ENCODE peak calls at places on chromosomes 16 and 17, in eight cellular contexts. C, W, E, N, L, O, S and J are unnamed samples.

GRCh38 chr17:27384261-27384701 is 72.0 kb upstream of the KSR1 start:
- DNase-seq in C (peak; percentile 97), O (peak; percentile 55), L (no peak), S (no peak), E (no peak), W (peak; percentile 67), N (peak; percentile 97), J (peak; percentile 94)

GRCh38 chr16:86833136-86833535 is 254.8 kb downstream of the FOXL1 start:
- DNase-seq in L (no peak), E (no peak), C (no peak), S (no peak), O (no peak), N (peak; percentile 10), W (no peak), J (no peak)

GRCh38 chr16:1614226-1615102 is 2.3 kb downstream of the CRAMP1 start:
- DNase-seq in O (no peak), N (peak; percentile 19), L (no peak), C (no peak), W (no peak), E (peak; percentile 28), S (peak; percentile 75), J (peak; percentile 12)

GRCh38 chr16:70687172-70687531 is 1.3 kb upstream of the MTSS2 start:
- DNase-seq in C (no peak), E (peak; percentile 55), L (no peak), O (no peak), S (no peak), N (no peak), W (no peak), J (no peak)

GRCh38 chr16:50058091-50058771 is 7.5 kb upstream of the HEATR3 start:
- DNase-seq in E (no peak), S (no peak), C (no peak), W (no peak), O (no peak), L (no peak), N (no peak), J (no peak)

GRCh38 chr16:49596119-49596518 is 222.5 kb downstream of the C16orf78 start:
- DNase-seq in L (no peak), E (no peak), C (no peak), N (peak; percentile 14), S (no peak), O (no peak), W (no peak), J (no peak)

GRCh38 chr16:11089504-11090124 is 145.2 kb downstream of the CLEC16A start:
- DNase-seq in N (peak; percentile 45), S (no peak), C (no peak), L (peak; percentile 67), W (no peak), E (no peak), O (no peak), J (no peak)

GRCh38 chr17:296906-297690 is 55.5 kb downstream of the RPH3AL start:
- DNase-seq in W (no peak), O (no peak), N (no peak), E (no peak), S (no peak), C (no peak), L (peak; percentile 24), J (no peak)

GRCh38 chr17:59491353-59492090 is 73.9 kb upstream of the DHX40 start:
- DNase-seq in N (no peak), C (no peak), L (no peak), W (no peak), S (no peak), E (no peak), O (no peak), J (no peak)

GRCh38 chr17:28086519-28086918 is 44.0 kb downstream of the NLK start:
- DNase-seq in S (no peak), L (no peak), N (no peak), O (no peak), W (no peak), C (peak; percentile 63), E (no peak), J (peak; percentile 68)

GRCh38 chr16:4846503-4846900 is 586 bp downstream of the GLYR1 start:
- DNase-seq in L (peak; percentile 73), S (no peak), W (peak; percentile 47), C (peak; percentile 68), E (peak; percentile 54), N (peak; percentile 49), O (peak; percentile 29), J (peak; percentile 18)

GRCh38 chr17:60079401-60079861 is 710 bp upstream of the HEATR6 start:
- DNase-seq in C (no peak), E (peak; percentile 21), O (no peak), W (no peak), S (no peak), L (no peak), N (peak; percentile 54), J (peak; percentile 58)

GRCh38 chr17:63512388-63512787 is 10.8 kb upstream of the KCNH6 start:
- DNase-seq in E (no peak), O (no peak), S (no peak), W (no peak), L (no peak), N (no peak), C (no peak), J (no peak)

GRCh38 chr16:46555981-46556380 is 65.2 kb downstream of the SHCBP1 start:
- DNase-seq in S (no peak), W (no peak), C (peak; percentile 11), L (no peak), N (no peak), E (no peak), O (no peak), J (peak; percentile 44)

GRCh38 chr16:85556456-85557082 is 56.6 kb upstream of the GSE1 start:
- DNase-seq in S (peak; percentile 66), L (peak; percentile 80), C (no peak), W (no peak), E (no peak), N (no peak), O (no peak), J (peak; percentile 29)

GRCh38 chr17:44269118-44269794 is 1.3 kb upstream of the SLC4A1 start:
- DNase-seq in S (no peak), E (peak; percentile 63), O (no peak), C (no peak), N (no peak), L (no peak), W (no peak), J (no peak)

GRCh38 chr17:57954421-57955182 is 610 bp downstream of the CUEDC1 start:
- DNase-seq in S (peak; percentile 96), N (peak; percentile 88), C (no peak), O (peak; percentile 61), E (peak; percentile 73), W (no peak), L (peak; percentile 72), J (peak; percentile 76)

GRCh38 chr17:9115446-9116265 is 94.3 kb downstream of the NTN1 start:
- DNase-seq in N (peak; percentile 46), S (no peak), O (peak; percentile 6), C (peak; percentile 32), E (no peak), L (no peak), W (peak; percentile 5), J (no peak)

GRCh38 chr17:42818379-42818778 is 5.7 kb downstream of the BECN1 start:
- DNase-seq in N (no peak), L (no peak), W (no peak), O (no peak), C (no peak), E (no peak), S (no peak), J (no peak)

GRCh38 chr16:3004781-3005284 is 7.9 kb upstream of the CLDN9 start:
- DNase-seq in N (no peak), L (no peak), E (peak; percentile 42), S (no peak), C (no peak), O (no peak), W (no peak), J (peak; percentile 38)

GRCh38 chr17:27295945-27296344 is 2.0 kb downstream of the WSB1 start:
- DNase-seq in E (no peak), N (no peak), C (no peak), L (no peak), W (no peak), O (no peak), S (no peak), J (peak; percentile 9)

GRCh38 chr17:1779571-1780074 is 17.8 kb downstream of the SERPINF1 start:
- DNase-seq in N (peak; percentile 96), O (no peak), E (no peak), S (no peak), L (peak; percentile 71), W (no peak), C (peak; percentile 83), J (peak; percentile 77)

GRCh38 chr16:29844575-29845331 is 18.3 kb downstream of the CDIPT start:
- DNase-seq in E (no peak), C (no peak), W (no peak), L (peak; percentile 73), S (no peak), N (peak; percentile 58), O (no peak), J (no peak)

GRCh38 chr17:15340966-15341365 is 431 bp downstream of the TEKT3 start:
- DNase-seq in E (peak; percentile 11), C (no peak), S (no peak), L (no peak), N (no peak), O (peak; percentile 6), W (no peak), J (no peak)

GRCh38 chr16:21599994-21600773 is 807 bp downstream of the METTL9 start:
- DNase-seq in L (peak; percentile 59), C (peak; percentile 68), S (peak; percentile 26), W (no peak), E (no peak), O (no peak), N (peak; percentile 22), J (peak; percentile 34)

GRCh38 chr16:7509919-7510705 is 177.5 kb downstream of the RBFOX1 start:
- DNase-seq in O (no peak), W (no peak), C (no peak), E (no peak), S (no peak), L (no peak), N (no peak), J (no peak)

GRCh38 chr17:7842950-7843535 is 9.0 kb downstream of the KDM6B start:
- DNase-seq in L (peak; percentile 88), C (peak; percentile 94), E (no peak), O (no peak), N (peak; percentile 85), S (no peak), W (peak; percentile 71), J (no peak)

GRCh38 chr17:79049821-79050220 is 24.8 kb upstream of the ENGASE start:
- DNase-seq in O (no peak), C (no peak), L (no peak), N (no peak), E (no peak), W (no peak), S (no peak), J (no peak)

GRCh38 chr16:66543541-66543940 is 6.4 kb downstream of the TK2 start:
- DNase-seq in E (no peak), S (no peak), W (no peak), N (no peak), L (no peak), C (no peak), O (no peak), J (no peak)

GRCh38 chr16:57377080-57377841 is 5.0 kb downstream of the CX3CL1 start:
- DNase-seq in N (no peak), O (no peak), C (peak; percentile 60), E (no peak), L (no peak), S (no peak), W (no peak), J (peak; percentile 73)

GRCh38 chr16:71746442-71747046 is 22.0 kb upstream of the PHLPP2 start:
- DNase-seq in S (peak; percentile 48), C (peak; percentile 44), E (no peak), N (peak; percentile 42), O (peak; percentile 53), W (no peak), L (no peak), J (peak; percentile 57)

GRCh38 chr17:43383826-43384475 is 14.8 kb upstream of the ARL4D start:
- DNase-seq in O (no peak), E (no peak), W (no peak), N (no peak), S (no peak), L (no peak), C (no peak), J (no peak)

GRCh38 chr17:10156579-10157488 is 41.6 kb downstream of the GAS7 start:
- DNase-seq in S (no peak), N (no peak), L (peak; percentile 84), C (no peak), O (peak; percentile 14), W (peak; percentile 66), E (no peak), J (no peak)

GRCh38 chr16:30658731-30659506 is 688 bp downstream of the FBRS start:
- DNase-seq in N (peak; percentile 98), C (peak; percentile 88), S (peak; percentile 87), O (peak; percentile 96), W (no peak), E (no peak), L (peak; percentile 84), J (peak; percentile 94)